ENCODE peak calls at places on chromosome 19, in eight cellular contexts. B, J, C, G, U, O, N and W are unnamed samples.

GRCh38 chr19:7868326-7868670 is 5.9 kb downstream of the PRR36 start:
- DNase-seq in B (no peak), C (no peak), G (peak), O (no peak), J (no peak), N (no peak), U (no peak), W (no peak)

GRCh38 chr19:43675269-43675879 is 5.4 kb upstream of the PLAUR start:
- DNase-seq in C (no peak), B (no peak), O (no peak), J (no peak), U (no peak), N (no peak), G (peak), W (no peak)

GRCh38 chr19:21482863-21483276 is 22.5 kb upstream of the ZNF429 start:
- DNase-seq in O (peak), N (peak), J (peak), U (no peak), G (peak), C (peak), B (peak), W (peak)

GRCh38 chr19:15812059-15812722 is 3.3 kb downstream of the OR10H1 start:
- DNase-seq in U (no peak), O (no peak), B (no peak), C (no peak), N (no peak), J (no peak), G (no peak), W (no peak)

GRCh38 chr19:19597809-19598306 is 20.6 kb downstream of the PBX4 start:
- DNase-seq in U (no peak), B (no peak), G (no peak), O (no peak), N (no peak), C (no peak), J (peak), W (no peak)

GRCh38 chr19:48102870-48103751 is 7.5 kb downstream of the PLA2G4C start:
- DNase-seq in C (no peak), O (peak), J (no peak), B (no peak), N (no peak), G (peak), U (peak), W (no peak)

GRCh38 chr19:55075366-55075998 is at the start of gene EPS8L1:
- DNase-seq in N (no peak), B (no peak), U (no peak), O (no peak), J (no peak), C (no peak), G (no peak), W (peak)

GRCh38 chr19:54969647-54970046 is 3.5 kb downstream of the NLRP2 start:
- DNase-seq in B (no peak), N (no peak), J (no peak), G (no peak), C (no peak), O (no peak), U (no peak), W (no peak)

GRCh38 chr19:55508120-55508519 is 19.9 kb downstream of the SSC5D start:
- DNase-seq in U (no peak), O (no peak), N (no peak), J (no peak), G (no peak), B (no peak), C (no peak), W (no peak)

GRCh38 chr19:46297700-46298476 is 1.0 kb downstream of the HIF3A start:
- DNase-seq in G (peak), U (no peak), J (no peak), B (peak), N (peak), O (no peak), C (no peak), W (peak)

GRCh38 chr19:511101-511841 is 4.0 kb downstream of the TPGS1 start:
- DNase-seq in G (no peak), O (no peak), U (no peak), C (peak), N (no peak), J (peak), B (no peak), W (no peak)

GRCh38 chr19:13843104-13843921 is 33.6 kb upstream of the NANOS3 start:
- DNase-seq in J (no peak), B (peak), C (no peak), N (peak), O (no peak), U (no peak), G (peak), W (peak)

GRCh38 chr19:18117692-18118378 is 20.3 kb downstream of the MAST3 start:
- DNase-seq in O (peak), G (peak), U (peak), C (peak), N (peak), B (peak), J (peak), W (peak)

GRCh38 chr19:50233308-50233910 is 30.0 kb downstream of the MYH14 start:
- DNase-seq in N (no peak), U (no peak), G (no peak), O (no peak), C (no peak), B (no peak), J (no peak), W (peak)